ENCODE peak calls at places on chromosomes 5 and 9, in seven cellular contexts. C is lung; S is fibroblast of lung; E is CD8-positive, alpha-beta memory T cell; M is right cardiac atrium; O is cardiac muscle cell; Q is H9. V is an unnamed sample. For H3K4me1, the result is how much of the 10 kb centered on the place peaks cover.

GRCh38 chr5:98768160-98769005 is 5.1 kb upstream of the RGMB start:
- DNase-seq in C (peak), S (peak), E (peak), M (no peak), O (peak), Q (peak), V (peak)

GRCh38 chr5:36521838-36522745 is 84.3 kb upstream of the SLC1A3 start:
- DNase-seq in C (no peak), S (no peak), E (no peak), M (peak), O (peak), Q (no peak), V (no peak)

GRCh38 chr5:73853091-73853490 is 227.1 kb downstream of the ARHGEF28 start:
- DNase-seq in C (no peak), S (peak), E (no peak), M (no peak), O (no peak), Q (no peak), V (no peak)

GRCh38 chr5:158174918-158175663 is 316.1 kb upstream of the CLINT1 start:
- DNase-seq in C (peak), S (peak), E (peak), M (peak), O (peak), Q (peak), V (peak)

GRCh38 chr9:88747768-88748167 is 212.8 kb downstream of the NXNL2 start:
- DNase-seq in C (no peak), S (peak), E (no peak), M (peak), O (peak), Q (peak), V (no peak)

GRCh38 chr5:40518511-40518917 is 161.2 kb upstream of the PTGER4 start:
- DNase-seq in C (no peak), S (peak), E (no peak), M (no peak), O (no peak), Q (no peak), V (no peak)

GRCh38 chr9:122053546-122053945 is 39.6 kb downstream of the TTLL11 start:
- DNase-seq in C (no peak), S (no peak), E (no peak), M (no peak), O (no peak), Q (no peak), V (no peak)

GRCh38 chr5:158060216-158060615 is 201.3 kb upstream of the CLINT1 start:
- DNase-seq in C (no peak), S (no peak), E (no peak), M (no peak), O (no peak), Q (no peak), V (no peak)

GRCh38 chr9:89969156-89969566 is 364.3 kb downstream of the GADD45G start:
- DNase-seq in C (no peak), S (no peak), E (no peak), M (no peak), O (no peak), Q (no peak), V (no peak)

DNA sequence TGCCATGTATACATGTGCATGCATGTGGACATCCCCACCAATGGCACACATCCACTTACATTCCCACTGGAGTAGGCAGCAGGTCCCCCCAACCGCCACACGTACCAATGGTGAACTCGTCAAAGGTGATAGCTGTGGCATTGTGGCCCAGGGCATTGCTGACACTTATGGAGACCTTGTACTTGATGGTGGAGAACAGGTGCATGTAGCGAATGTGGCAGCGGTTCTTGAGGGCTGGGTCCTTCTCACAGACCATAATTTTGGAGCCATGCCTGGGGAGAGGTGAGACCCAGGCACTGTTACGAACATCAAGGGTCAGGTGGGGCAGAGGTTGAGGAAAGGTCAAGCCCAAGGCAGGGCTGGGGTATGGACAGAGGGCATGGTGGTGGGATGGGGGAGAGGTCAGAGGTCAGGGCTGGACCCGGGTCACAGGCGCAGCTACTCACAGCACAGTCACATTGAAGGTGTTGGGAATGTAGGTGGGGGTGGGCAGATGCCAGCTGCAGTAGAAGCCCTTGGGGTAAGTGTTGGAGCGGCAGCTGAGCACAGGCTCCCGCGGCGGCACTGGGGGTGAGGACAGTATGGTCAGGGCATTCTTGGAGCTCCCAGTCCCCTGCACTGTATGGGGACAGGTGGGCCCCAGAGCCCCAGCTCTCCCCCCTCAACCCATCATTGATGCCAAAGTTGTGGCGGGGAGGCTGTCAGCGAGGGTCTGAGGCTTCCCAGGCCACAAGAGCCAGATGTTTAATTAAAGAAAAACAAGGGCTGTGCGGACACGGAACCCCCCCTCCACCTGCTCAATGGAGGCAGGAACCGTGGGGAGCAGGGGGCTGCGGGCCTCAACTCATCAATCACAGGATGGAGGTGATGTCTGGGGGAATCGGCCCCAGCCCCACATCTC is 31.9 kb downstream of the CNTFR start:
- DNase-seq in C (no peak), S (no peak), E (no peak), M (no peak), O (no peak), Q (no peak), V (no peak)
- H3K4me1 ChIP-seq in C (under half), S (under half), E (under half), M (under half), O (half or more), Q (under half), V (under half)

GRCh38 chr5:89087551-89088318 is 204.8 kb upstream of the MEF2C start:
- DNase-seq in C (no peak), S (no peak), E (no peak), M (no peak), O (no peak), Q (peak), V (no peak)
- H3K27ac ChIP-seq in C (no peak), S (no peak), E (no peak), M (no peak), O (no peak), Q (no peak), V (no peak)

GRCh38 chr5:175484322-175484721 is 6.0 kb downstream of the SFXN1 start:
- DNase-seq in C (no peak), S (no peak), E (no peak), M (no peak), O (no peak), Q (no peak), V (no peak)
- H3K4me1 ChIP-seq in C (under half), S (under half), E (half or more), M (under half), O (under half), Q (under half), V (under half)

GRCh38 chr5:168974081-168974480 is 326.9 kb downstream of the SLIT3 start:
- DNase-seq in C (no peak), S (no peak), E (no peak), M (no peak), O (peak), Q (no peak), V (no peak)
- H3K27ac ChIP-seq in C (no peak), S (no peak), E (no peak), M (no peak), O (no peak), Q (no peak), V (no peak)

GRCh38 chr5:122152266-122152900 is 23.0 kb downstream of the ZNF474 start:
- DNase-seq in C (no peak), S (no peak), E (no peak), M (peak), O (peak), Q (no peak), V (no peak)
- H3K4me1 ChIP-seq in C (under half), S (under half), E (under half), M (under half), O (under half), Q (under half), V (under half)

DNA sequence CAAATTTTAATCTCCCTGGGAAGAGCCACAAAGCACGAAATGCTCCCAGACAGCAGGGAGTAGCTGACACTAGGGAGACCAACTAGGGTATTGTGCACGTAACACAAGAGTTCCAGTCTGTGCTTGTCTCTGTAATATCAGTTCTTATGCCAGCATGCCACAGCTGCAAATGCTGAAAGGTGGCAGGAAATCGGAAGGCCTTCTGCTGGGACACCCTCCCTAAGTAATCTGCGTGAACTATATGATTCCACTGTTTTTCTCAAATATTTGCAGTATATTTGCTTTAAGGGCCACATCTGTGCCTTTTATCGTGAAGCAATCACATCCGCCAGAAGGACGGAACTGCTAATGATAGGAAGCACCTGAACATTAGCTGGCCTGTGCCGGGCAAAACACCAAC is 12.6 kb downstream of the VLDLR start:
- DNase-seq in C (no peak), S (peak), E (no peak), M (no peak), O (no peak), Q (no peak), V (no peak)
- H3K27ac ChIP-seq in C (peak), S (no peak), E (no peak), M (no peak), O (no peak), Q (no peak), V (no peak)

GRCh38 chr9:136103651-136104487 is 8.8 kb upstream of the NACC2 start:
- DNase-seq in C (no peak), S (no peak), E (no peak), M (no peak), O (no peak), Q (peak), V (no peak)
- H3K4me1 ChIP-seq in C (under half), S (under half), E (under half), M (under half), O (under half), Q (under half), V (under half)

V was measured in naive thymus-derived CD4-positive, alpha-beta T cell.